ENCODE peak calls at places on chromosomes 11 and 22, in four cellular contexts. K, I, Q and B are unnamed samples.

GRCh38 chr11:72624496-72625201 is 49.6 kb downstream of the PDE2A start:
- DNase-seq in Q (no peak), K (no peak), I (no peak), B (no peak)

GRCh38 chr22:19844423-19845368 is 10.0 kb downstream of the GNB1L start:
- DNase-seq in I (peak), K (no peak), Q (no peak), B (no peak)

GRCh38 chr11:13338437-13339069 is 61.0 kb downstream of the BMAL1 start:
- DNase-seq in Q (peak), K (no peak), I (peak), B (no peak)

GRCh38 chr11:96621161-96621560 is 231.3 kb downstream of the JRKL start:
- DNase-seq in I (no peak), K (no peak), Q (no peak), B (no peak)

GRCh38 chr22:39568278-39568981 is 2.1 kb upstream of the CACNA1I start:
- DNase-seq in Q (no peak), I (no peak), K (no peak), B (no peak)

GRCh38 chr11:47408598-47409439 is 429 bp downstream of the SLC39A13 start:
- DNase-seq in K (no peak), I (peak), Q (peak), B (no peak)

GRCh38 chr22:23180893-23181762 is 819 bp downstream of the BCR start:
- DNase-seq in K (no peak), Q (peak), I (no peak), B (no peak)

GRCh38 chr11:27921472-27921871 is 186.5 kb downstream of the KIF18A start:
- DNase-seq in K (no peak), Q (no peak), I (no peak), B (no peak)

GRCh38 chr11:117613521-117613920 is 183.5 kb downstream of the DSCAML1 start:
- DNase-seq in Q (no peak), I (no peak), K (no peak), B (no peak)

GRCh38 chr11:107719062-107719461 is 7.2 kb upstream of the SLN start:
- DNase-seq in I (peak), Q (no peak), K (no peak), B (no peak)

GRCh38 chr11:57427692-57428082 is 766 bp upstream of the SLC43A3 start:
- DNase-seq in K (no peak), Q (no peak), I (no peak), B (no peak)

GRCh38 chr11:118001494-118001971 is 15.3 kb downstream of the IL10RA start:
- DNase-seq in K (no peak), I (no peak), Q (no peak), B (no peak)

GRCh38 chr11:22199243-22199642 is 6.4 kb downstream of the ANO5 start:
- DNase-seq in I (no peak), K (no peak), Q (no peak), B (no peak)

GRCh38 chr11:86719781-86720463 is 47.5 kb upstream of the ME3 start:
- DNase-seq in Q (no peak), I (peak), K (no peak), B (no peak)

GRCh38 chr11:134126197-134126822 is 57.4 kb downstream of the JAM3 start:
- DNase-seq in Q (no peak), K (no peak), I (peak), B (no peak)